ENCODE peak calls at places on chromosome 17, in six cellular contexts. A is hepatocyte; Q is A673; E is CD8-positive, alpha-beta T cell; X is BJ; Y is esophagus muscularis mucosa. K is an unnamed sample.

GRCh38 chr17:61997649-61998048 is 67.4 kb downstream of the MED13 start:
- DNase-seq in E (no peak), Q (no peak), Y (no peak), X (peak), A (no peak), K (no peak)

GRCh38 chr17:31829649-31830048 is 29.4 kb downstream of the COPRS start:
- DNase-seq in Q (no peak), Y (no peak), A (no peak), X (no peak), E (no peak), K (no peak)

GRCh38 chr17:79089720-79090502 is 15.3 kb downstream of the ENGASE start:
- DNase-seq in Y (no peak), Q (no peak), X (no peak), E (no peak), A (no peak), K (no peak)

GRCh38 chr17:83200231-83200699 is 120.9 kb downstream of the METRNL start:
- DNase-seq in Q (no peak), Y (no peak), X (no peak), A (no peak), E (peak), K (no peak)

GRCh38 chr17:80497726-80498241 is 21.4 kb upstream of the NPTX1 start:
- DNase-seq in X (no peak), E (no peak), A (no peak), Y (no peak), Q (no peak), K (no peak)

GRCh38 chr17:80499961-80500665 is 23.7 kb upstream of the NPTX1 start:
- DNase-seq in Y (no peak), A (no peak), Q (no peak), X (no peak), E (no peak), K (no peak)

GRCh38 chr17:74042744-74043486 is 160.6 kb upstream of the RPL38 start:
- DNase-seq in Q (peak), A (peak), X (peak), E (no peak), Y (no peak), K (peak)

GRCh38 chr17:4735825-4736651 is 3.6 kb upstream of the ZMYND15 start:
- DNase-seq in Y (no peak), X (no peak), Q (no peak), E (no peak), A (no peak), K (no peak)

GRCh38 chr17:43909537-43910231 is 2.3 kb upstream of the MPP2 start:
- DNase-seq in A (no peak), Q (no peak), Y (no peak), E (no peak), X (no peak), K (no peak)

GRCh38 chr17:43906951-43907424 is 348 bp downstream of the MPP2 start:
- DNase-seq in A (no peak), Q (no peak), Y (no peak), X (no peak), E (no peak), K (no peak)

GRCh38 chr17:43907425-43907981 is at the start of gene MPP2:
- DNase-seq in E (peak), Y (peak), Q (peak), X (no peak), A (peak), K (no peak)

GRCh38 chr17:43905985-43906852 is 1.1 kb downstream of the MPP2 start:
- DNase-seq in E (peak), Y (peak), Q (peak), X (no peak), A (peak), K (no peak)

DNA sequence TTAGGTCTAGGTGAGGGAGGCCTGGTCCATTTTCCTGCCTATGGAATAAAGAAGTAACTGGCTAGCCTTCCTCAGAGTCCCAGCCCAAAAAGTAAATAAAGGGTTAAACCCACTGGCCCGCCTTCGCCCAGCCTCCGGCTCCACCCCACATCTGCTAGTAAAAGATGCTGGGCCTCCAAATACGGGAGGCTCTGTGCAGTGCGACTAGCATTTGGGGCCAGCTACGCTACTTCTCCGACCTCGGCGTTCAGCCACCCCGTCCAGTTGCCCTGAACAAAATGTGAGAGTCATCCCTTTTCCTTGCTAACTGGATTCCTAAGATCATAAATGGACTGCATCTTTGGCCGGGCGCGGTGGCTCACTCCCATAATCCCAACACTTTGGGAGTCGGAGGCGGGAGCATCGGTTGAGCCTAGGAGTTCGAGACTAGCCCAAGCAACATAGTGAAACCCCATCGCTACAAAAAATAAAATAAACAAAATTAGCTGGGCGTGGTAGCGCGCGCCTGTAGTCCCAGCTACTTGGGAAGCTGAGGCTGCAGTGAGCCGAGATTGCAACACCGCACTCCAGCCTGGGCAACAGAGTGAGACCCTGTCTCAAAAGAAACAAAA is 880 bp upstream of the MPP2 start:
- DNase-seq in Y (peak), A (peak), X (peak), Q (peak), E (peak), K (no peak)
- H3K4me3 ChIP-seq in Y (peak), A (peak), X (peak), Q (no peak), E (peak), K (no peak)

DNA sequence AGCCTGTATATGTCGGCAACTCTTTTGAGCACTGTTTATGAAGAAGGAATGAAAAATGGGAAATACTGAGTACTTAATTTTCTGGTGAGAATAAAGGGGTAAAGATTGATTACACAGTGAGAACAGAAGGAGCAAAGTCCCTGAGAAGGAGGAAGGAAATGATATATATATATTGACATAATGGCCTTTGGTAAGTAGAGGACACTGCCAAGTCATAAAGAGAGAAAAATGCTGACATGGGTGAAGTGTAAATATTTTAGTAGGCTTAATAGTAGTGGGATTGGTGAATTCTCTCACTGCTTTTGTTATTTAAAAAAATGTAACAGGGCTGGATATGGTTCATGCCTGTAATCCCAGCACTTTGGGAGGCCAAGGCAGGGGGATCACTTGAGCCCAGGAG is 16.2 kb downstream of the VMP1 start:
- DNase-seq in Y (no peak), Q (no peak), X (no peak), E (no peak), A (no peak), K (no peak)
- H3K4me3 ChIP-seq in Y (no peak), Q (no peak), X (no peak), E (no peak), A (no peak), K (no peak)

DNA sequence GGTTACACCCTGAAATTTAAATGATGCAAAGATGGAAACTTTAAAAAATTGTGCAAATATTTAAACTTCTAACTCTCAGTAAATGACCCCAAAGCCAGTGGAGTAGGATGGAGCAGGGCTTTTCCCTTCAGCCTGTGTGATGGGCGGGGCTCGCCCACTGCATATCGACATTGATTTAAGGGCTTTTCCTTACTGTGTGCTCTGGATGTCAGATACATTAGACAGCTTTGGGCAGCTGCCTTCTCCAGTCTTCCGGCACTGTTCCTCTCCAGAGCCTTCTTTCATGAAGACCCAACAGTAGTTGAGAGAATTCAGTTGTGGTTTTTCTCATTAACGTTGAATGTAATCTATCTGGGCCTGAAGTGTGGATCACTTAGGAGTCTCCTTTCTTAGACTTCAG is 100.0 kb downstream of the SPECC1 start:
- DNase-seq in A (no peak), X (no peak), Q (no peak), Y (no peak), E (no peak), K (no peak)
- H3K4me3 ChIP-seq in A (no peak), X (no peak), Q (no peak), Y (no peak), E (no peak), K (no peak)

GRCh38 chr17:50533185-50533584 is 650 bp downstream of the EPN3 start:
- DNase-seq in E (no peak), Y (no peak), A (no peak), X (no peak), Q (no peak), K (no peak)
- H3K4me3 ChIP-seq in E (no peak), Y (no peak), A (peak), X (no peak), Q (no peak), K (peak)